ENCODE peak calls at places on chromosomes 12 and 14, in nine cellular contexts. R is astrocyte; J is left ventricle myocardium inferior; D is CD8-positive, alpha-beta T cell; H is A673; L is right lobe of liver; A is adrenal gland; N is psoas muscle; I is tibial artery. Z is an unnamed sample.
A peak's percentile ranks its signal among the peaks of the same experiment; 100 is the strongest.

GRCh38 chr12:12648951-12649650 is 37.4 kb downstream of the CREBL2 start:
- DNase-seq in R (no peak), J (no peak), D (no peak), H (no peak), L (no peak), A (no peak), N (no peak), I (no peak), Z (no peak)

GRCh38 chr12:50740307-50740706 is 23.6 kb upstream of the ATF1 start:
- DNase-seq in R (no peak), J (no peak), D (no peak), H (no peak), L (no peak), A (no peak), N (no peak), I (no peak), Z (no peak)

GRCh38 chr12:130761537-130762318 is 45.6 kb upstream of the RIMBP2 start:
- DNase-seq in R (peak; percentile 14), J (peak; percentile 26), D (peak; percentile 29), H (peak; percentile 43), L (no peak), A (peak; percentile 68), N (peak; percentile 31), I (no peak), Z (no peak)

GRCh38 chr12:95322335-95322734 is 104.7 kb downstream of the VEZT start:
- DNase-seq in R (no peak), J (no peak), D (no peak), H (no peak), L (no peak), A (no peak), N (no peak), I (no peak), Z (no peak)

GRCh38 chr12:6272300-6273208 is 37.9 kb upstream of the PLEKHG6 start:
- DNase-seq in R (peak; percentile 74), J (no peak), D (no peak), H (no peak), L (peak; percentile 14), A (no peak), N (no peak), I (no peak), Z (no peak)

GRCh38 chr12:122423258-122424165 is 1.0 kb upstream of the CLIP1 start:
- DNase-seq in R (peak; percentile 49), J (no peak), D (no peak), H (peak; percentile 41), L (no peak), A (peak; percentile 45), N (no peak), I (no peak), Z (no peak)

GRCh38 chr12:12007713-12008231 is 63.0 kb upstream of the BCL2L14 start:
- DNase-seq in R (no peak), J (no peak), D (no peak), H (no peak), L (no peak), A (no peak), N (no peak), I (no peak), Z (no peak)

GRCh38 chr12:86748874-86749273 is 492.7 kb upstream of the MGAT4C start:
- DNase-seq in R (no peak), J (no peak), D (no peak), H (peak; percentile 7), L (no peak), A (no peak), N (no peak), I (no peak), Z (no peak)

GRCh38 chr14:81464253-81465001 is 64.3 kb upstream of the STON2 start:
- DNase-seq in R (peak; percentile 26), J (no peak), D (peak; percentile 48), H (peak; percentile 79), L (no peak), A (peak; percentile 67), N (no peak), I (peak; percentile 41), Z (no peak)

GRCh38 chr12:121388421-121388981 is 11.4 kb upstream of the RNF34 start:
- DNase-seq in R (peak; percentile 77), J (no peak), D (no peak), H (no peak), L (no peak), A (no peak), N (no peak), I (no peak), Z (no peak)

DNA sequence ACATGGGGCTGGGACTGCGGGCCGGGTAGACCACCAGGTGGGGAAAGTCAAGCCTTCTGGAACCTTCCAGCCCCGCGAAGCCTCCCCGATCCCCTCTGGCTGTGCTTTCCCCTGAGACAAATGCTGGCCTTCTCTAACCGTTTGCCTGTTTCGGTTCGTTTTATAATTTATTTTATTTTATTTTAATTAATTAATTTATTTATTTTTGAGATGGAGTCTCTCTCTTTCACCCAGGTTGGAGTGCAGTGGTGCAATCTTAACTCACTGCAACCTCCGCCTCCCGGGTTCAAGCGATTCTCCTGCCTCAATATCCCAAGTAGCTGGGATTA is 16.8 kb upstream of the DLK1 start:
- DNase-seq in R (no peak), J (no peak), D (no peak), H (no peak), L (no peak), A (no peak), N (no peak), I (no peak), Z (no peak)
- H3K4me1 ChIP-seq in R (peaks cover 3% of the 10 kb centered on the region), J (peaks cover 27% of the 10 kb centered on the region), D (no peaks in the 10 kb centered on the region), H (no peaks in the 10 kb centered on the region), L (no peaks in the 10 kb centered on the region), A (peaks cover 56% of the 10 kb centered on the region), N (no peaks in the 10 kb centered on the region), I (peaks cover 13% of the 10 kb centered on the region), Z (no peaks in the 10 kb centered on the region)

GRCh38 chr12:88388566-88389269 is 191.6 kb downstream of the KITLG start:
- DNase-seq in R (peak; percentile 43), J (no peak), D (no peak), H (no peak), L (no peak), A (no peak), N (no peak), I (no peak), Z (no peak)

GRCh38 chr12:88391556-88391955 is 188.7 kb downstream of the KITLG start:
- DNase-seq in R (peak; percentile 88), J (no peak), D (no peak), H (peak; percentile 26), L (no peak), A (peak; percentile 8), N (no peak), I (no peak), Z (no peak)

GRCh38 chr12:88390811-88391210 is 189.5 kb downstream of the KITLG start:
- DNase-seq in R (no peak), J (no peak), D (no peak), H (no peak), L (no peak), A (no peak), N (no peak), I (no peak), Z (no peak)

DNA sequence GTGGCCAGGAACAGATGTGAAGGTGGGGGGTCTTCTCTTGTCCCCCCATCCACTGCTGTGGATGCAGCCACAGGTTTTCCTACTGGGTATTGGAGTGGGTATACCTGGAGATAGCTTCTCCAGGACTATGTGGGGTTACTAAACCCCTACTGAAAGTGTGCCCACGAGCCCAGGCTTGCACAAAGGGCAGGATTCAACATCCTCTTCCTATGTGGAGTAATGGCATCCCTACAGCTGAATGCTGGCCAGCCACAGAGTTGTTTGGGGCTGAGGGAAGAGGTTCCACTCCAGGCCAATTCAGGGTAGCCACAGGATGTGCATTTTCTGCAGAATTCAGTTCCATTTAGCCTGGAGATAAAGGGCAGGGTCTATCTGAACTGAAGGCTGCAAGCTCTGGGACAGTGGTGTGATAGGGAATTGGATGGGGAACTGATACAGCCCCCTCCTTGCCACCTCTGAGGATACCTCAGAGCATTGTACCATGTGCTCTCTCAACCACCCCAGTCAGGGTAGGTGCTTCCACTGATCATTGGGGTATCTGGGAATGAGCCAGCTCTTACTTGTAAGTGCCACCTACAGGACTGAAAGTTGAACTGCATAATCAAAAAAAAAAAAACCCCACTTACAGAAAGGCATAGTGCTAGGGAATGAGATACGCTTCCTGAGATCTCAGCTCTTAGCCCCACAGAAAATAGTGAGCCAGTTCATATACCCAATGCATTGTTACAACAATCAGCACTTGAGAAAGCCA is 187.1 kb downstream of the KITLG start:
- DNase-seq in R (peak; percentile 10), J (no peak), D (no peak), H (peak; percentile 58), L (no peak), A (no peak), N (no peak), I (no peak), Z (no peak)
- TF ChIP-seq CTCF in R (no peak), J (peak; percentile 29), D (no peak), H (peak; percentile 63), L (peak; percentile 41), A (peak; percentile 15), N (no peak), I (peak; percentile 6), Z (no peak)

GRCh38 chr14:100077441-100077840 is 12.2 kb downstream of the EVL start:
- DNase-seq in R (no peak), J (no peak), D (no peak), H (no peak), L (no peak), A (no peak), N (no peak), I (no peak), Z (no peak)

GRCh38 chr14:100076630-100077029 is 11.4 kb downstream of the EVL start:
- DNase-seq in R (peak; percentile 56), J (peak; percentile 35), D (no peak), H (no peak), L (no peak), A (peak; percentile 41), N (peak; percentile 76), I (peak; percentile 80), Z (no peak)

GRCh38 chr14:100078997-100079561 is 13.9 kb downstream of the EVL start:
- DNase-seq in R (peak; percentile 69), J (no peak), D (peak; percentile 75), H (peak; percentile 87), L (no peak), A (no peak), N (no peak), I (no peak), Z (no peak)

GRCh38 chr14:100079606-100080005 is 14.4 kb downstream of the EVL start:
- DNase-seq in R (no peak), J (no peak), D (no peak), H (no peak), L (no peak), A (no peak), N (no peak), I (no peak), Z (no peak)

DNA sequence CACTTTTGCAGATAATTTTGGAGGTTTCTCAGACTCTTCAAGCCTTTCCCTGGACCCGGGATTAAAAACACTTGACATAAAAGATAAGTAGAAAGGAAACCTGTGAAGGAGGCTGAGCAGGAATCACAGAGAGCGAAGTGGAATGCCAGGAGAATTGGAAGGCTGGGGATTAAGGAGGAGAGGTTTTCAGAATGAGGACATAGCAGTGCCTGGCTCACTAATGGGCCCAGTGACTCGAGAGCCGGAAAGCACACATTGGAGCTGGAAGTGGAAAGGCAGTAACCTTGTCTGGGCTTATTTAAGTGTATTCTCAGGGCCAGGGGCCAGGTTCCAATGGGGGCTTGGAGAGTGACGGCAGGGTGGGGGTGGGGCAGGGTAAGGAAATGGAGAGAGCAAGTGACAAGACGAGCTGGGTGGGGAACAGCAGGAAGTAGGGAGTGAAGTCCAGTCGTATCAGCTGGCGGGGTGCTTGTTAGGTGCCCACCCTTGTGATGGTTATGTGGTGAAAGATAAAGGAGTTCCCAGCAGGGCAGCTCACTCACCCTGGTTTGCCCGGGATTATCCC is 13.1 kb downstream of the EVL start:
- DNase-seq in R (no peak), J (no peak), D (no peak), H (no peak), L (no peak), A (no peak), N (no peak), I (no peak), Z (no peak)
- H3K27ac ChIP-seq in R (peak overlapping the region; percentile 52), J (peak overlapping the region; percentile 48), D (peak overlapping the region; percentile 55), H (peak overlapping the region; percentile 5), L (no peak overlapping the region), A (no peak overlapping the region), N (no peak overlapping the region), I (no peak overlapping the region), Z (peak overlapping the region; percentile 8)

GRCh38 chr14:68979021-68979721 is at the start of gene ACTN1:
- DNase-seq in R (peak; percentile 96), J (peak; percentile 93), D (peak; percentile 35), H (peak; percentile 99), L (peak; percentile 98), A (peak; percentile 97), N (peak; percentile 90), I (peak; percentile 96), Z (peak; percentile 89)
- H3K4me1 ChIP-seq in R (peaks cover 60% of the 10 kb centered on the region), J (peaks cover 61% of the 10 kb centered on the region), D (peaks cover 45% of the 10 kb centered on the region), H (peaks cover 13% of the 10 kb centered on the region), L (peaks cover 47% of the 10 kb centered on the region), A (peaks cover 51% of the 10 kb centered on the region), N (peaks cover 6% of the 10 kb centered on the region), I (peaks cover 69% of the 10 kb centered on the region), Z (peaks cover 33% of the 10 kb centered on the region)